ENCODE peak calls at places on chromosomes 11 and 22, in five cellular contexts. F is ELR; J is activated CD8-positive, alpha-beta T cell treated with anti-CD3 and anti-CD28 coated beads for 36 hours; Q is NCI-H1092; B is astrocyte of the hippocampus. H is an unnamed sample.

GRCh38 chr11:7467652-7468051 is 17.7 kb upstream of the OLFML1 start:
- DNase-seq in J (peak), F (peak), B (no peak), Q (no peak), H (no peak)

GRCh38 chr22:26372890-26373289 is 56.2 kb upstream of the ASPHD2 start:
- DNase-seq in Q (no peak), J (no peak), F (no peak), B (no peak), H (no peak)

GRCh38 chr11:134273317-134273712 is 2.9 kb upstream of the GLB1L3 start:
- DNase-seq in F (no peak), B (no peak), J (no peak), Q (no peak), H (no peak)

GRCh38 chr11:115885446-115885978 is 381.3 kb upstream of the CADM1 start:
- DNase-seq in F (no peak), Q (no peak), B (no peak), J (no peak), H (no peak)

GRCh38 chr11:34899633-34900016 is 16.6 kb downstream of the APIP start:
- DNase-seq in Q (no peak), J (peak), F (peak), B (peak), H (no peak)

GRCh38 chr22:36741204-36741793 is 34.6 kb downstream of the IFT27 start:
- DNase-seq in B (no peak), Q (no peak), J (peak), F (peak), H (no peak)

GRCh38 chr22:36775589-36775965 is 342 bp downstream of the IFT27 start:
- DNase-seq in Q (peak), J (peak), B (peak), F (peak), H (no peak)

GRCh38 chr22:37259540-37260029 is 15.5 kb upstream of the RAC2 start:
- DNase-seq in F (peak), B (peak), J (no peak), Q (no peak), H (no peak)

GRCh38 chr11:38553033-38553432 is 1955.0 kb upstream of the RAG2 start:
- DNase-seq in B (no peak), Q (no peak), F (no peak), J (no peak), H (no peak)

GRCh38 chr11:61917357-61918109 is at the start of gene RAB3IL1:
- DNase-seq in B (peak), J (peak), Q (no peak), F (peak), H (peak)

GRCh38 chr11:124656759-124657627 is 16.5 kb downstream of the SIAE start:
- DNase-seq in F (no peak), Q (peak), B (peak), J (no peak), H (peak)

GRCh38 chr22:49760280-49760629 is 67.4 kb downstream of the BRD1 start:
- DNase-seq in F (no peak), Q (no peak), J (no peak), B (no peak), H (peak)

GRCh38 chr22:38927033-38927789 is 30.2 kb upstream of the APOBEC3A start:
- DNase-seq in F (peak), J (peak), B (peak), Q (no peak), H (no peak)

GRCh38 chr22:30279389-30279788 is 9.9 kb downstream of the CASTOR1 start:
- DNase-seq in Q (no peak), F (no peak), J (no peak), B (no peak), H (no peak)

GRCh38 chr22:37659066-37659896 is 758 bp downstream of the PDXP start:
- DNase-seq in B (no peak), J (peak), Q (no peak), F (no peak), H (peak)

GRCh38 chr11:26953770-26954392 is 40.0 kb upstream of the FIBIN start:
- DNase-seq in B (no peak), F (no peak), J (no peak), Q (no peak), H (no peak)

GRCh38 chr11:70671083-70671482 is 272.8 kb downstream of the CTTN start:
- DNase-seq in F (no peak), J (no peak), B (no peak), Q (no peak), H (no peak)

GRCh38 chr11:94771390-94771789 is 3.2 kb downstream of the AMOTL1 start:
- DNase-seq in J (no peak), F (no peak), B (peak), Q (no peak), H (no peak)

GRCh38 chr22:36325163-36326031 is 62.4 kb downstream of the MYH9 start:
- DNase-seq in B (peak), J (no peak), F (no peak), Q (no peak), H (no peak)

GRCh38 chr11:134949121-134949591 is 537.1 kb upstream of the B3GAT1 start:
- DNase-seq in Q (no peak), F (peak), B (peak), J (no peak), H (no peak)

GRCh38 chr22:24284747-24285203 is 14.1 kb downstream of the SPECC1L start:
- DNase-seq in J (peak), F (peak), B (peak), Q (no peak), H (no peak)

GRCh38 chr22:37304595-37305343 is 22.5 kb downstream of the CYTH4 start:
- DNase-seq in J (no peak), B (peak), F (peak), Q (no peak), H (no peak)

GRCh38 chr11:2471048-2471803 is 26.4 kb downstream of the KCNQ1 start:
- DNase-seq in Q (no peak), F (no peak), J (no peak), B (no peak), H (no peak)

GRCh38 chr11:95081010-95081409 is 8.6 kb upstream of the ENDOD1 start:
- DNase-seq in F (no peak), Q (no peak), J (no peak), B (no peak), H (no peak)

H was measured in NCI-H146.